ENCODE peak calls at places on chromosomes 6 and 20, in seven cellular contexts. B, J, L, P, Q, I and W are unnamed samples.

GRCh38 chr6:75207211-75207984 is 1.5 kb upstream of the COL12A1 start:
- DNase-seq in P (no peak), L (no peak), B (no peak), Q (no peak), J (no peak), I (no peak), W (no peak)

GRCh38 chr6:136593748-136594490 is 43.7 kb upstream of the MAP7 start:
- DNase-seq in L (no peak), J (peak; percentile 55), Q (no peak), I (no peak), P (peak; percentile 49), B (peak; percentile 52), W (no peak)

GRCh38 chr6:36836771-36837339 is 2.4 kb downstream of the CPNE5 start:
- DNase-seq in B (no peak), P (no peak), J (no peak), Q (no peak), L (no peak), I (no peak), W (no peak)

GRCh38 chr20:10922941-10923340 is 249.1 kb upstream of the JAG1 start:
- DNase-seq in I (no peak), B (peak; percentile 57), J (no peak), L (no peak), P (no peak), Q (no peak), W (no peak)

GRCh38 chr20:52410182-52410647 is 218.6 kb upstream of the ZFP64 start:
- DNase-seq in Q (no peak), P (no peak), I (no peak), L (no peak), B (no peak), J (no peak), W (no peak)

GRCh38 chr6:44177691-44178423 is 19.2 kb downstream of the CAPN11 start:
- DNase-seq in B (peak; percentile 33), P (peak; percentile 51), L (peak; percentile 93), Q (peak; percentile 86), I (no peak), J (no peak), W (no peak)

GRCh38 chr20:11337361-11338130 is 580.1 kb upstream of the BTBD3 start:
- DNase-seq in L (no peak), I (no peak), Q (no peak), B (no peak), J (no peak), P (no peak), W (no peak)

GRCh38 chr6:7974932-7975763 is 64.6 kb upstream of the TXNDC5 start:
- DNase-seq in J (no peak), L (peak; percentile 85), B (peak; percentile 93), P (peak; percentile 75), I (peak; percentile 69), Q (peak; percentile 94), W (peak; percentile 65)

GRCh38 chr6:163860194-163861081 is 445.9 kb downstream of the QKI start:
- DNase-seq in B (no peak), J (no peak), L (no peak), P (no peak), I (no peak), Q (no peak), W (no peak)

GRCh38 chr6:159700970-159701369 is 7.9 kb upstream of the SOD2 start:
- DNase-seq in I (no peak), B (no peak), Q (no peak), L (no peak), P (no peak), J (peak; percentile 60), W (no peak)

GRCh38 chr6:123802697-123803455 is 789 bp upstream of the NKAIN2 start:
- DNase-seq in J (peak; percentile 54), B (peak; percentile 72), L (peak; percentile 82), I (peak; percentile 88), Q (peak; percentile 70), P (peak; percentile 81), W (peak; percentile 84)

GRCh38 chr20:58741384-58741783 is 48.8 kb downstream of the NPEPL1 start:
- DNase-seq in B (no peak), Q (no peak), L (no peak), I (no peak), J (no peak), P (peak; percentile 22), W (no peak)

GRCh38 chr20:53957421-53958172 is 112.8 kb downstream of the BCAS1 start:
- DNase-seq in J (peak; percentile 28), P (no peak), L (no peak), I (no peak), B (no peak), Q (no peak), W (no peak)

GRCh38 chr6:117637770-117638169 is 35.5 kb upstream of the GOPC start:
- DNase-seq in P (no peak), I (no peak), Q (no peak), L (no peak), B (no peak), J (no peak), W (no peak)

GRCh38 chr6:159899994-159900745 is 9.4 kb downstream of the MAS1 start:
- DNase-seq in Q (no peak), B (peak; percentile 70), I (no peak), L (no peak), J (no peak), P (no peak), W (no peak)

GRCh38 chr20:62776692-62777527 is 19.4 kb upstream of the MRGBP start:
- DNase-seq in J (peak; percentile 86), Q (no peak), P (no peak), I (no peak), B (peak; percentile 61), L (no peak), W (peak; percentile 45)

GRCh38 chr6:19477563-19477962 is 359.6 kb upstream of the ID4 start:
- DNase-seq in I (no peak), B (no peak), Q (no peak), J (no peak), P (no peak), L (no peak), W (no peak)

GRCh38 chr6:83536034-83536646 is 23.8 kb downstream of the PRSS35 start:
- DNase-seq in I (no peak), J (peak; percentile 45), B (peak; percentile 52), Q (no peak), P (no peak), L (no peak), W (peak; percentile 78)

GRCh38 chr6:40344566-40345185 is 242.5 kb downstream of the LRFN2 start:
- DNase-seq in P (no peak), Q (no peak), L (peak; percentile 35), J (no peak), I (no peak), B (no peak), W (no peak)

GRCh38 chr6:87789198-87789899 is 87.3 kb upstream of the AKIRIN2 start:
- DNase-seq in Q (no peak), I (no peak), L (no peak), J (no peak), P (peak; percentile 38), B (peak; percentile 90), W (no peak)

GRCh38 chr6:105681061-105681460 is 278.2 kb upstream of the PREP start:
- DNase-seq in B (no peak), J (no peak), P (no peak), I (no peak), Q (no peak), L (no peak), W (no peak)

GRCh38 chr6:125866433-125866832 is 75.7 kb downstream of the NCOA7 start:
- DNase-seq in I (no peak), J (no peak), L (no peak), Q (no peak), P (no peak), B (no peak), W (no peak)

GRCh38 chr6:125869427-125869826 is 78.7 kb downstream of the NCOA7 start:
- DNase-seq in J (no peak), Q (no peak), I (no peak), P (no peak), L (no peak), B (no peak), W (no peak)

GRCh38 chr6:125868252-125868651 is 77.5 kb downstream of the NCOA7 start:
- DNase-seq in Q (no peak), J (no peak), B (no peak), I (no peak), L (no peak), P (no peak), W (no peak)

GRCh38 chr6:125868996-125869395 is 78.2 kb downstream of the NCOA7 start:
- DNase-seq in I (no peak), Q (peak; percentile 72), J (no peak), P (no peak), B (no peak), L (no peak), W (no peak)

GRCh38 chr6:125867483-125867935 is 76.7 kb downstream of the NCOA7 start:
- DNase-seq in Q (no peak), P (peak; percentile 45), J (no peak), B (peak; percentile 37), L (no peak), I (peak; percentile 73), W (no peak)
- H3K4me1 ChIP-seq in Q (no peaks in the 10 kb centered on the region), P (peaks cover 3% of the 10 kb centered on the region), J (peaks cover 14% of the 10 kb centered on the region), B (peaks cover 44% of the 10 kb centered on the region), L (peaks cover 10% of the 10 kb centered on the region), I (peaks cover 7% of the 10 kb centered on the region), W (no peaks in the 10 kb centered on the region)

DNA sequence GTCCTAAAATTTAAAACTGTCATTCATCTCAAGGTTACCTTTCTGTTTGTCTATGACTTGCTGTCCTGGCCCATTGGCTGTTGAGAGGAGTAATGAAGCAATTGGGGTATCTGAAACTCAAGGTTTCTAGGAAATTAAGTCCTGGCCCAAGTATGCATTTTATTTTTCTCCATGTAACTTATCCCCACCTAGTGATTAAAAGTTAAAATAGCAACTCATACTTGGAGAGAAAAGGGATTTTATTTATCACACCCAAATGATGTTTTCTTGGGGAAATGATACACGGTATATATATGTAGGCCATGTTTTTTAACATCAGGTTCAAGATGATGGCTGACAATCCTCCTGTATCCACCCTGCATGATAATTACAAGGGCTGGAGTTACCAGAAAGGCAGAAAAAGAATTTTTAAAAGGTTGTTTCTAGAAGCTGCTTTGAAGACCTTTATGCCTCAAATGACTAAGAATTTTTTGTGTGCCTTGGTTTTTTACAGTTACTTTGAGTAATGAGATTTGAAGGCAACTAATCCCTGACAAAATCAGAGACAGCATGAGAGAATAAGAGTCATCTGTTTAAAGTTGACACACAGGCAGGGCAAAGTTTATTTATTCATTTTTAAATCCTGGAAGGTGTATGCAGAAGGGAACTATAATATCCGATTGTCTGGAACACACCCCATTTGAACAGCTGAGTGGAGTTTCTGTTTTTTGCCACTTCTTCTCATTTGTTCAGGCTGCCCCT is 28.9 kb upstream of the C6orf58 start:
- DNase-seq in B (no peak), L (no peak), P (no peak), J (no peak), Q (no peak), I (no peak), W (no peak)
- TF ChIP-seq CTCF in B (peak; percentile 35), L (no peak), P (no peak), J (peak; percentile 32), Q (peak; percentile 20), I (peak; percentile 25), W (no peak)

GRCh38 chr6:154986787-154987235 is 8.3 kb upstream of the TIAM2 start:
- DNase-seq in B (no peak), P (no peak), I (no peak), J (no peak), Q (no peak), L (no peak), W (no peak)
- H3K4me1 ChIP-seq in B (no peaks in the 10 kb centered on the region), P (no peaks in the 10 kb centered on the region), I (no peaks in the 10 kb centered on the region), J (no peaks in the 10 kb centered on the region), Q (no peaks in the 10 kb centered on the region), L (no peaks in the 10 kb centered on the region), W (no peaks in the 10 kb centered on the region)

DNA sequence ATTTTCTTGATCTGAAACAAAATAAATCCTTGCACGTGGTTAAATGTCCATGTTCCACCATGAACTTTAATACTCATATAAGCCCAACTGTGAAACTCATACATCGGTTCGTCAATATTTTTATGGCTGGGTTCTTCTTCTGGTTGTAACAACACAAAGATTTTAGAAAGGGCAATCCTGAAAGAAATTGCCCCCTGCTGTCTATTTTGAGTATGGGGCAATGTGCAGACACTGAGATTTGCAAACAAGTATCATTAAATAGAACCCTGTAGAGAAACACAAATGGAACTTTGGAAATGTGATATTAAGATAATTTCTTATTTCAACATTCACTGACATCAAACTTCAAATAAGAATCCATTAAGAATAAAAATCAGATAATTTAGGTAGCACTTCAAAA is 80.2 kb upstream of the PHACTR1 start:
- DNase-seq in Q (no peak), J (no peak), P (no peak), L (no peak), B (peak; percentile 1), I (no peak), W (no peak)
- TF ChIP-seq CTCF in Q (no peak), J (peak; percentile 45), P (no peak), L (peak; percentile 3), B (no peak), I (peak; percentile 13), W (no peak)